ENCODE peak calls at places on chromosomes 7 and 10, in five cellular contexts. One of them, this sample, is unnamed.

GRCh38 chr7:70259497-70259896 is 661.2 kb downstream of the AUTS2 start:
- DNase-seq in ovary: no peak
- DNase-seq in transverse colon: no peak
- DNase-seq in A549: no peak
- DNase-seq in sigmoid colon: no peak
- DNase-seq in this sample: peak; percentile 23

GRCh38 chr10:49620841-49621378 is 7.1 kb downstream of the CHAT start:
- DNase-seq in ovary: peak; percentile 2
- DNase-seq in transverse colon: no peak
- DNase-seq in A549: no peak
- DNase-seq in sigmoid colon: peak; percentile 19
- DNase-seq in this sample: no peak

GRCh38 chr10:79380918-79381775 is 33.9 kb downstream of the PPIF start:
- DNase-seq in ovary: no peak
- DNase-seq in transverse colon: peak; percentile 5
- DNase-seq in A549: no peak
- DNase-seq in sigmoid colon: peak; percentile 71
- DNase-seq in this sample: no peak

GRCh38 chr7:78530351-78530750 is 731.8 kb downstream of the PHTF2 start:
- DNase-seq in ovary: no peak
- DNase-seq in transverse colon: no peak
- DNase-seq in A549: peak; percentile 5
- DNase-seq in sigmoid colon: no peak
- DNase-seq in this sample: no peak

GRCh38 chr7:149494738-149495368 is 2.8 kb downstream of the ZNF746 start:
- DNase-seq in ovary: no peak
- DNase-seq in transverse colon: no peak
- DNase-seq in A549: peak; percentile 66
- DNase-seq in sigmoid colon: no peak
- DNase-seq in this sample: no peak

GRCh38 chr7:98753176-98753575 is 116.6 kb downstream of the TMEM130 start:
- DNase-seq in ovary: no peak
- DNase-seq in transverse colon: no peak
- DNase-seq in A549: no peak
- DNase-seq in sigmoid colon: no peak
- DNase-seq in this sample: no peak

GRCh38 chr10:63318491-63318890 is 147.3 kb downstream of the JMJD1C start:
- DNase-seq in ovary: no peak
- DNase-seq in transverse colon: no peak
- DNase-seq in A549: no peak
- DNase-seq in sigmoid colon: no peak
- DNase-seq in this sample: no peak

GRCh38 chr10:120506674-120507073 is 49.6 kb downstream of the PLPP4 start:
- DNase-seq in ovary: no peak
- DNase-seq in transverse colon: no peak
- DNase-seq in A549: no peak
- DNase-seq in sigmoid colon: no peak
- DNase-seq in this sample: no peak

GRCh38 chr10:15690031-15690430 is 29.7 kb downstream of the ITGA8 start:
- DNase-seq in ovary: no peak
- DNase-seq in transverse colon: no peak
- DNase-seq in A549: no peak
- DNase-seq in sigmoid colon: no peak
- DNase-seq in this sample: no peak

GRCh38 chr10:15678851-15679250 is 40.9 kb downstream of the ITGA8 start:
- DNase-seq in ovary: no peak
- DNase-seq in transverse colon: no peak
- DNase-seq in A549: no peak
- DNase-seq in sigmoid colon: no peak
- DNase-seq in this sample: no peak

DNA sequence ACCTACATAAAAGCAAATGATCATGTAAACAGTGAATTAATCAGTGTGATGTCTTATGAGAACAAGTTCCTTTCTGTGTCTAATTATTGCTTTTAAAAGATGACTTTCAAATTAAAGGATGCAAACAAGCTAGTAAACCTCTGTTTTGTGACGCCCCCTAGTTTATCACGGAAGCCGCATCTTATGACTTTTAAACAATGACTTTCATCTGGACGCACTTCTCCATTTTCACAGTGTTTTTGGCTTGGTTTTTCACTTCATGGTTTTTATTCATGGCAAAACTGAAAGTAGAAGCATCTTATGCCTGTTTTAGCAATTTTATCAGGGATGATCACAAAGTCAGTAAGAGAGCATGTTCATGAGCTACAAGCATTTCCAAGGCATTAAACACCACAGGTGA is 35.0 kb downstream of the ITGA8 start:
- DNase-seq in ovary: no peak
- DNase-seq in transverse colon: no peak
- DNase-seq in A549: no peak
- DNase-seq in sigmoid colon: no peak
- DNase-seq in this sample: no peak
- H3K27ac ChIP-seq in ovary: no peak overlapping the region
- H3K27ac ChIP-seq in transverse colon: no peak overlapping the region
- H3K27ac ChIP-seq in A549: no peak overlapping the region
- H3K27ac ChIP-seq in sigmoid colon: no peak overlapping the region
- H3K27ac ChIP-seq in this sample: no peak overlapping the region

GRCh38 chr7:13282377-13282980 is 595.0 kb downstream of the ARL4A start:
- DNase-seq in ovary: no peak
- DNase-seq in transverse colon: no peak
- DNase-seq in A549: peak; percentile 35
- DNase-seq in sigmoid colon: no peak
- DNase-seq in this sample: no peak
- TF ChIP-seq CTCF in ovary: no peak
- TF ChIP-seq CTCF in transverse colon: no peak
- TF ChIP-seq CTCF in A549: peak; percentile 46
- TF ChIP-seq CTCF in sigmoid colon: peak; percentile 17
- TF ChIP-seq CTCF in this sample: no peak

GRCh38 chr7:343227-343822 is 53.4 kb downstream of the FOXL3 start:
- DNase-seq in ovary: no peak
- DNase-seq in transverse colon: no peak
- DNase-seq in A549: no peak
- DNase-seq in sigmoid colon: no peak
- DNase-seq in this sample: no peak
- TF ChIP-seq EP300 in ovary: no peak
- TF ChIP-seq EP300 in transverse colon: no peak
- TF ChIP-seq EP300 in A549: no peak
- TF ChIP-seq EP300 in sigmoid colon: no peak
- TF ChIP-seq EP300 in this sample: no peak

GRCh38 chr7:36951257-36951697 is 227.0 kb upstream of the AOAH start:
- DNase-seq in ovary: no peak
- DNase-seq in transverse colon: peak; percentile 21
- DNase-seq in A549: no peak
- DNase-seq in sigmoid colon: no peak
- DNase-seq in this sample: no peak

GRCh38 chr7:36944843-36945242 is 220.5 kb upstream of the AOAH start:
- DNase-seq in ovary: no peak
- DNase-seq in transverse colon: no peak
- DNase-seq in A549: no peak
- DNase-seq in sigmoid colon: no peak
- DNase-seq in this sample: no peak

GRCh38 chr7:36946401-36946739 is 222.1 kb upstream of the AOAH start:
- DNase-seq in ovary: no peak
- DNase-seq in transverse colon: no peak
- DNase-seq in A549: no peak
- DNase-seq in sigmoid colon: no peak
- DNase-seq in this sample: no peak

GRCh38 chr7:36945612-36946400 is 221.5 kb upstream of the AOAH start:
- DNase-seq in ovary: no peak
- DNase-seq in transverse colon: peak; percentile 43
- DNase-seq in A549: no peak
- DNase-seq in sigmoid colon: no peak
- DNase-seq in this sample: no peak

GRCh38 chr7:36949711-36950600 is 225.7 kb upstream of the AOAH start:
- DNase-seq in ovary: no peak
- DNase-seq in transverse colon: peak; percentile 26
- DNase-seq in A549: peak; percentile 23
- DNase-seq in sigmoid colon: peak; percentile 66
- DNase-seq in this sample: peak; percentile 73
- H3K27ac ChIP-seq in ovary: no peak overlapping the region
- H3K27ac ChIP-seq in transverse colon: no peak overlapping the region
- H3K27ac ChIP-seq in A549: no peak overlapping the region
- H3K27ac ChIP-seq in sigmoid colon: no peak overlapping the region
- H3K27ac ChIP-seq in this sample: no peak overlapping the region

GRCh38 chr7:128405345-128406146 is 4.2 kb downstream of the IMPDH1 start:
- DNase-seq in ovary: peak; percentile 75
- DNase-seq in transverse colon: peak; percentile 70
- DNase-seq in A549: no peak
- DNase-seq in sigmoid colon: no peak
- DNase-seq in this sample: no peak

GRCh38 chr7:128404143-128404681 is 5.6 kb downstream of the IMPDH1 start:
- DNase-seq in ovary: no peak
- DNase-seq in transverse colon: peak; percentile 31
- DNase-seq in A549: no peak
- DNase-seq in sigmoid colon: no peak
- DNase-seq in this sample: no peak

GRCh38 chr7:128403676-128404075 is 6.1 kb downstream of the IMPDH1 start:
- DNase-seq in ovary: no peak
- DNase-seq in transverse colon: no peak
- DNase-seq in A549: no peak
- DNase-seq in sigmoid colon: no peak
- DNase-seq in this sample: no peak

GRCh38 chr7:128406147-128406985 is 3.4 kb downstream of the IMPDH1 start:
- DNase-seq in ovary: no peak
- DNase-seq in transverse colon: no peak
- DNase-seq in A549: no peak
- DNase-seq in sigmoid colon: no peak
- DNase-seq in this sample: no peak

DNA sequence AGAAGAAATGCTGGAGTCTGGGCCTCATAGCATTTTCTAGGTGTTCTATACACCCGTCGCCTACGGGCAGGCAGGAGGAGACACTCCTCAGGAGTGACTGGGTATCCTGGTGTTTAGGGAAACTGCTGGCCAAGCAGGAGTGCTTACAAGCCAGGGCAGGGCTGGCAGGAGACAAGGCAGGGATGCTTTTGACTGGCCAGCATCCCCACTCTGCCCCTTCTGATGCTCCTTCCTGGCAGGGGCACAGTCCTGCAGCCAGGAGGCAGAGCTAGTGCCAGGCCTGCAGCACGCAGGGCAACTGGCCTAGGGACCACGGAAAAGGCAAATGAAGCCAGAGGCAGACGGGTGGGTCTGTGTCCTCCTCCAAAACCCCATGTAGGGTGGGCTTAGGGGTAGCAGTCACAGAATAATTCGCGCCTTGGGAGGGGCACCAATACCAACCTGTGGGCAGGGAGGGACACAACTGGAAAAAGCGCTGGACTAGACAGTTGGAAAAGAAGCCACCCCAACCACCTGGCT is 4.9 kb downstream of the IMPDH1 start:
- DNase-seq in ovary: no peak
- DNase-seq in transverse colon: no peak
- DNase-seq in A549: no peak
- DNase-seq in sigmoid colon: no peak
- DNase-seq in this sample: no peak
- TF ChIP-seq CTCF in ovary: no peak
- TF ChIP-seq CTCF in transverse colon: no peak
- TF ChIP-seq CTCF in A549: no peak
- TF ChIP-seq CTCF in sigmoid colon: no peak
- TF ChIP-seq CTCF in this sample: no peak

DNA sequence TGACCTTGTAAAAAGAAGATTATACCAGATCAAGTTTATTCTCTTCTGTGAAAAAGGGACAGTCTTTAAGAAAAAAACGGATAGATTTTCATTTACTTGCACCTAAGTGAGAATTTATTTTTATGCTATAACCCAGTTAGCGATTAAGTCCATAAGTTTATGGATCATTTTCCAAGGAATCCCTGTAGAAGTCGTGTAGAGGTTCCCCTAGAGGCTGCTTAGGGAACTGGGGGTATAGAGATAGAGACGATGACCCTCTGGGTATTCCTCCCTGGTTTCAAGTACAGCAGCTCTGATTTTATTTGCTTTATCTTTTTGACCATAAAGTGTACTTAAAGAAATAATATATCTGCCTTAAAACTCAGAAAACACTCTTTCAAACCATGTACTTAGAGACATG is 648.4 kb upstream of the LRRTM3 start:
- DNase-seq in ovary: no peak
- DNase-seq in transverse colon: no peak
- DNase-seq in A549: no peak
- DNase-seq in sigmoid colon: no peak
- DNase-seq in this sample: no peak
- TF ChIP-seq EP300 in ovary: no peak
- TF ChIP-seq EP300 in transverse colon: no peak
- TF ChIP-seq EP300 in A549: no peak
- TF ChIP-seq EP300 in sigmoid colon: no peak
- TF ChIP-seq EP300 in this sample: no peak

GRCh38 chr7:111833461-111833860 is 271.2 kb upstream of the IMMP2L start:
- DNase-seq in ovary: no peak
- DNase-seq in transverse colon: no peak
- DNase-seq in A549: no peak
- DNase-seq in sigmoid colon: no peak
- DNase-seq in this sample: no peak

GRCh38 chr7:111829221-111829620 is 266.9 kb upstream of the IMMP2L start:
- DNase-seq in ovary: no peak
- DNase-seq in transverse colon: no peak
- DNase-seq in A549: no peak
- DNase-seq in sigmoid colon: no peak
- DNase-seq in this sample: no peak

GRCh38 chr7:111825046-111825445 is 262.8 kb upstream of the IMMP2L start:
- DNase-seq in ovary: no peak
- DNase-seq in transverse colon: no peak
- DNase-seq in A549: no peak
- DNase-seq in sigmoid colon: no peak
- DNase-seq in this sample: no peak

GRCh38 chr7:111832159-111832558 is 269.9 kb upstream of the IMMP2L start:
- DNase-seq in ovary: no peak
- DNase-seq in transverse colon: no peak
- DNase-seq in A549: no peak
- DNase-seq in sigmoid colon: no peak
- DNase-seq in this sample: no peak

GRCh38 chr7:111827863-111828504 is 265.7 kb upstream of the IMMP2L start:
- DNase-seq in ovary: no peak
- DNase-seq in transverse colon: no peak
- DNase-seq in A549: peak; percentile 4
- DNase-seq in sigmoid colon: no peak
- DNase-seq in this sample: no peak
- H3K27ac ChIP-seq in ovary: no peak overlapping the region
- H3K27ac ChIP-seq in transverse colon: no peak overlapping the region
- H3K27ac ChIP-seq in A549: no peak overlapping the region
- H3K27ac ChIP-seq in sigmoid colon: no peak overlapping the region
- H3K27ac ChIP-seq in this sample: no peak overlapping the region

GRCh38 chr7:44791278-44792219 is 4.9 kb upstream of the PPIA start:
- DNase-seq in ovary: no peak
- DNase-seq in transverse colon: no peak
- DNase-seq in A549: no peak
- DNase-seq in sigmoid colon: peak; percentile 39
- DNase-seq in this sample: no peak
- TF ChIP-seq CTCF in ovary: no peak
- TF ChIP-seq CTCF in transverse colon: no peak
- TF ChIP-seq CTCF in A549: no peak
- TF ChIP-seq CTCF in sigmoid colon: no peak
- TF ChIP-seq CTCF in this sample: no peak

GRCh38 chr7:4633012-4633411 is 49.1 kb upstream of the FOXK1 start:
- DNase-seq in ovary: no peak
- DNase-seq in transverse colon: no peak
- DNase-seq in A549: peak; percentile 83
- DNase-seq in sigmoid colon: no peak
- DNase-seq in this sample: no peak
- TF ChIP-seq EP300 in ovary: no peak
- TF ChIP-seq EP300 in transverse colon: no peak
- TF ChIP-seq EP300 in A549: no peak
- TF ChIP-seq EP300 in sigmoid colon: no peak
- TF ChIP-seq EP300 in this sample: no peak

GRCh38 chr10:64762861-64763260 is 1241.7 kb downstream of the REEP3 start:
- DNase-seq in ovary: no peak
- DNase-seq in transverse colon: no peak
- DNase-seq in A549: no peak
- DNase-seq in sigmoid colon: no peak
- DNase-seq in this sample: no peak
- H3K27ac ChIP-seq in ovary: no peak overlapping the region
- H3K27ac ChIP-seq in transverse colon: no peak overlapping the region
- H3K27ac ChIP-seq in A549: no peak overlapping the region
- H3K27ac ChIP-seq in sigmoid colon: no peak overlapping the region
- H3K27ac ChIP-seq in this sample: no peak overlapping the region

This sample was measured in tibial nerve.